ENCODE peak calls at places on chromosomes 1 and 21, in seven cellular contexts. K is epithelial cell of esophagus, O is IMR-90, G is PC-3, J is mesothelial cell of epicardium, W is coronary artery, Q is fibroblast of the aortic adventitia. A is an unnamed sample.

GRCh38 chr1:151846686-151847227 is 6.8 kb downstream of the THEM5 start:
- DNase-seq in K (no peak), O (no peak), G (no peak), J (no peak), W (no peak), Q (no peak), A (no peak)

GRCh38 chr21:33892853-33893252 is 22.8 kb downstream of the ATP5PO start:
- DNase-seq in K (no peak), O (no peak), G (no peak), J (no peak), W (no peak), Q (no peak), A (no peak)

GRCh38 chr1:85411567-85412312 is 53.2 kb downstream of the DDAH1 start:
- DNase-seq in K (no peak), O (no peak), G (no peak), J (no peak), W (no peak), Q (peak), A (no peak)

GRCh38 chr1:87393437-87394085 is 64.9 kb downstream of the LMO4 start:
- DNase-seq in K (no peak), O (no peak), G (no peak), J (no peak), W (no peak), Q (no peak), A (no peak)

GRCh38 chr1:116483481-116484309 is 87.1 kb downstream of the CD58 start:
- DNase-seq in K (no peak), O (peak), G (no peak), J (no peak), W (no peak), Q (peak), A (no peak)

GRCh38 chr1:231931846-231932454 is 305.4 kb downstream of the DISC1 start:
- DNase-seq in K (no peak), O (no peak), G (peak), J (no peak), W (no peak), Q (no peak), A (no peak)

GRCh38 chr1:27342778-27343638 is 1.2 kb downstream of the SYTL1 start:
- DNase-seq in K (peak), O (no peak), G (peak), J (no peak), W (no peak), Q (no peak), A (no peak)

GRCh38 chr21:20353351-20353750 is 644.9 kb upstream of the NCAM2 start:
- DNase-seq in K (peak), O (no peak), G (peak), J (no peak), W (no peak), Q (no peak), A (no peak)

GRCh38 chr1:72186733-72187307 is 95.5 kb downstream of the NEGR1 start:
- DNase-seq in K (peak), O (peak), G (peak), J (no peak), W (no peak), Q (peak), A (no peak)

GRCh38 chr1:218521414-218522169 is 176.5 kb downstream of the TGFB2 start:
- DNase-seq in K (peak), O (peak), G (peak), J (no peak), W (no peak), Q (peak), A (no peak)

GRCh38 chr1:243447342-243447741 is 191.5 kb downstream of the SDCCAG8 start:
- DNase-seq in K (peak), O (peak), G (peak), J (no peak), W (no peak), Q (peak), A (no peak)

GRCh38 chr1:34113887-34114286 is 51.1 kb downstream of the CSMD2 start:
- DNase-seq in K (peak), O (no peak), G (peak), J (no peak), W (no peak), Q (peak), A (no peak)

GRCh38 chr1:65179148-65179547 is 31.1 kb downstream of the AK4 start:
- DNase-seq in K (peak), O (no peak), G (peak), J (no peak), W (no peak), Q (no peak), A (no peak)

GRCh38 chr1:113380075-113380474 is 10.2 kb upstream of the MAGI3 start:
- DNase-seq in K (no peak), O (no peak), G (no peak), J (no peak), W (no peak), Q (no peak), A (no peak)

GRCh38 chr1:4380564-4381168 is 273.7 kb upstream of the AJAP1 start:
- DNase-seq in K (peak), O (no peak), G (no peak), J (no peak), W (no peak), Q (no peak), A (no peak)

GRCh38 chr1:3483380-3483779 is 28.9 kb downstream of the ARHGEF16 start:
- DNase-seq in K (no peak), O (no peak), G (no peak), J (no peak), W (no peak), Q (no peak), A (no peak)

GRCh38 chr1:39105841-39106765 is 80.0 kb downstream of the NDUFS5 start:
- DNase-seq in K (peak), O (no peak), G (peak), J (no peak), W (peak), Q (peak), A (no peak)

GRCh38 chr1:228513244-228513900 is 26.2 kb downstream of the RNF187 start:
- DNase-seq in K (no peak), O (no peak), G (no peak), J (no peak), W (peak), Q (no peak), A (no peak)

GRCh38 chr1:33762962-33763361 is 100.9 kb upstream of the HMGB4 start:
- DNase-seq in K (no peak), O (no peak), G (no peak), J (no peak), W (peak), Q (peak), A (no peak)

GRCh38 chr1:150168960-150169565 is 19.3 kb downstream of the PLEKHO1 start:
- DNase-seq in K (peak), O (peak), G (peak), J (peak), W (no peak), Q (peak), A (peak)

GRCh38 chr21:42784896-42785451 is 94.4 kb downstream of the WDR4 start:
- DNase-seq in K (no peak), O (no peak), G (no peak), J (no peak), W (no peak), Q (no peak), A (no peak)

GRCh38 chr1:60828944-60829343 is 253.4 kb upstream of the NFIA start:
- DNase-seq in K (no peak), O (no peak), G (no peak), J (no peak), W (no peak), Q (no peak), A (no peak)

GRCh38 chr1:74652711-74653131 is 20.9 kb downstream of the ERICH3 start:
- DNase-seq in K (peak), O (peak), G (peak), J (no peak), W (no peak), Q (peak), A (no peak)

GRCh38 chr1:116412898-116413297 is 39.9 kb downstream of the ATP1A1 start:
- DNase-seq in K (no peak), O (no peak), G (no peak), J (no peak), W (no peak), Q (no peak), A (no peak)

GRCh38 chr1:924619-925323 is 1.0 kb downstream of the SAMD11 start:
- DNase-seq in K (peak), O (peak), G (peak), J (no peak), W (no peak), Q (peak), A (no peak)

GRCh38 chr1:106398391-106398790 is 658.1 kb upstream of the PRMT6 start:
- DNase-seq in K (no peak), O (no peak), G (no peak), J (no peak), W (no peak), Q (no peak), A (no peak)

GRCh38 chr1:20366766-20367602 is 76.3 kb downstream of the VWA5B1 start:
- DNase-seq in K (peak), O (peak), G (peak), J (no peak), W (no peak), Q (peak), A (peak)

GRCh38 chr1:155001688-155002474 is 721 bp upstream of the ZBTB7B start:
- DNase-seq in K (peak), O (peak), G (peak), J (peak), W (peak), Q (peak), A (peak)

GRCh38 chr21:42706765-42707164 is 53.3 kb downstream of the PDE9A start:
- DNase-seq in K (no peak), O (no peak), G (no peak), J (no peak), W (no peak), Q (no peak), A (no peak)

GRCh38 chr1:153548722-153549695 is at the start of gene S100A3:
- DNase-seq in K (peak), O (peak), G (peak), J (no peak), W (peak), Q (peak), A (no peak)

GRCh38 chr1:9835404-9835757 is 11.6 kb upstream of the CLSTN1 start:
- DNase-seq in K (no peak), O (no peak), G (no peak), J (no peak), W (no peak), Q (no peak), A (no peak)

GRCh38 chr1:3453203-3453761 is 1.2 kb upstream of the ARHGEF16 start:
- DNase-seq in K (peak), O (peak), G (peak), J (peak), W (peak), Q (peak), A (peak)

GRCh38 chr1:45340816-45341215 is 576 bp upstream of the MUTYH start:
- DNase-seq in K (no peak), O (no peak), G (no peak), J (no peak), W (no peak), Q (peak), A (no peak)

GRCh38 chr1:55848906-55849305 is 633.7 kb upstream of the USP24 start:
- DNase-seq in K (peak), O (peak), G (peak), J (no peak), W (no peak), Q (peak), A (no peak)

GRCh38 chr1:95496792-95497191 is 262.8 kb downstream of the RWDD3 start:
- DNase-seq in K (peak), O (no peak), G (no peak), J (no peak), W (no peak), Q (no peak), A (no peak)

GRCh38 chr1:30719406-30720270 is 3.7 kb downstream of the MATN1 start:
- DNase-seq in K (peak), O (peak), G (peak), J (no peak), W (peak), Q (peak), A (no peak)

GRCh38 chr1:56456426-56457101 is 122.8 kb downstream of the PLPP3 start:
- DNase-seq in K (peak), O (peak), G (peak), J (no peak), W (no peak), Q (peak), A (no peak)

GRCh38 chr1:156664949-156665411 is 12.2 kb downstream of the NES start:
- DNase-seq in K (no peak), O (no peak), G (no peak), J (no peak), W (no peak), Q (no peak), A (no peak)

GRCh38 chr21:14533555-14534400 is 12.3 kb downstream of the SAMSN1 start:
- DNase-seq in K (peak), O (no peak), G (peak), J (no peak), W (no peak), Q (peak), A (no peak)

GRCh38 chr1:50964863-50965262 is 4.8 kb upstream of the FAF1 start:
- DNase-seq in K (no peak), O (no peak), G (no peak), J (no peak), W (no peak), Q (no peak), A (no peak)

GRCh38 chr1:50955116-50955515 is 5.0 kb downstream of the FAF1 start:
- DNase-seq in K (no peak), O (no peak), G (no peak), J (no peak), W (no peak), Q (no peak), A (no peak)

GRCh38 chr1:50959303-50959912 is 659 bp downstream of the FAF1 start:
- DNase-seq in K (peak), O (peak), G (peak), J (no peak), W (no peak), Q (peak), A (no peak)

DNA sequence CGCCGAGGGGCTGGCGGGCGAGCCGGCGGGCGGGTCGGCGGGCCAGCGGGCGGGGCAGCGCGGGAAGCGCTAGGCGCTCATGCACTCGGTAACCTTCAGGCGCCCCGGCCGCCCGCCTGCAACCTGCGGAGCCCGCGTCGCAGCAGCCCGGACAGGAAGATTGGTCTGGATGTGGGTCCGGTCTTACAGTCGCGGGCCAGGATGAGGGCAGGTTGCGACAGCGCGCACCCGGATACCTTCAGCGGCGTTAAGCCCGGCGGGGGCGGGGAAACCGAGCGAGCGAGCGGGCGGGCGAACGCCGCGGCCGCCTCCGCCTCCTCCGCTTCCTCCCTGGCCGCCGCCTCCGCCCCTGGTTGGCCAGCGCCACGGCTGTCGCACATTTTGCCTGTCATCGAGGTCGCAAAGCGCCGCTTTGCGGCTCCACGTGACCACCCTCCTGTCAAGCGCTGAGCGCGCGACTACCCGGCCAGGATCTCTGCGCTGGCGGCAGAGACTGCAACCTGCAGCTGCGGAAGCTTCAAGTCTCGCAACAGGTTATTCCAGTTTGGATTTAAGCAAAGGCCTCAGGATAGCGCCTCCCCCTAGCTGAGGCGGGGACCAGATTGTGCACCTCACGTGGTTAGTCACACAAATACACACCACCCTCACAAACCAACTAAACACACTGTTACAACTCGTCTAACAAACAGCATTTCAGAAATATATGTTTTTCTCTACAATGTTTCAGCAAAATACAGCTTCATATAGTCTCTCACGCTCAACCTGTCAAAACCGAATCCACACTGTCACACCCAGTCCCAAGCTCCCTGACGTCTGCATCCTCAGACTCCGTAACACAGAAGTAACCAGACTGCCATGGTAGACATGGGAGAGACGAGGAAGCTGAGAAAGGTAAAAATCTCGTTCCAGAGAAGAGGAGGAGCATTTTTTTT is at the start of gene FAF1:
- DNase-seq in K (peak), O (peak), G (peak), J (peak), W (peak), Q (peak), A (peak)
- TF ChIP-seq CTCF in K (peak), O (peak), G (peak), J (no peak), W (no peak), Q (peak), A (peak)

DNA sequence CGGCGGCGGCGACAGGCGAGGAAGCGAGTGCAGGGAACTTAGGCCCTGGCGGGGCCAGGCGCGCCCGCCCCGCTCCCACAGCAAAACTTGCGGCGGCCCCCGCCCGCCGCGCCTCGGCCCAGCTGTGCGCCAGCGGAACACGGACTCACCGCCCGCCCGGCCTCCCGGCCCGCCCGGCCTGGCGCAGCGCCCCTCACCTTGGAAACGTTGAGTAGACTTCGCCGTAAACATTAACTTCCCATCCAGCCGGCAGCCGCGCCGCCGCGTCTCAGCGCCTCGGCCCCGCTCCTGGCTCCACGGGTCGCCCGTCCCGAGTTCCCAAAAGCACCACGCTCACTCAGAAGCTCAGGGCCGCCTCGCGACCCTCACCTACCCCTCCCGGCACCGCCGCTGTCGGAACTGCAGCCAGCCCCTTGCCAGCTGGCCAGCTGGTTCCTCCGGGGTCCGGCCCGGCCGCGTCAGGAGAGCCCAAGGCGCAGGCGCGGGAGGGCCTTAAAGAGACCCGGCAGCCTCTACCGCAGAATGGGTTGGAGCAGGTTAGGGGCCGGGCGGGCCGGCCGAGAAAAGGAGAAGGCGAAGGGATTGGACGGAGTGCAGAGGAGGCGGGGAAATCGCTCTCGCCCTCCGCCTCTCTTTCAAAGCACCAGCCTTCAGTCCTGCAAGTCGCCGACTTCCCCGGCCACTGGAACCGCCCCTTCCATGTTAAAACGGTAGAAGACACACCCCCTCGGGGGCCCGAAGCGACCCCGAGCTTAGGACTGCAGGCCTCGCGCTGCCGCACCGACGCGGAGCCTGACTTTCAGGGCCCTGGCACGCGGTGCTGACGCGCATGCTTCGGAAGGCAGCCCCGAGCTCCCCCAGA is at the start of gene EVI5:
- DNase-seq in K (peak), O (peak), G (peak), J (peak), W (peak), Q (peak), A (peak)
- TF ChIP-seq CTCF in K (peak), O (no peak), G (no peak), J (no peak), W (no peak), Q (peak), A (peak)

GRCh38 chr1:240582953-240583352 is 29.0 kb downstream of the GREM2 start:
- DNase-seq in K (no peak), O (peak), G (no peak), J (no peak), W (no peak), Q (peak), A (no peak)
- TF ChIP-seq CTCF in K (no peak), O (no peak), G (no peak), J (no peak), W (no peak), Q (no peak), A (no peak)

GRCh38 chr1:236469466-236469865 is 54.3 kb upstream of the LGALS8 start:
- DNase-seq in K (no peak), O (no peak), G (no peak), J (no peak), W (no peak), Q (no peak), A (no peak)
- TF ChIP-seq CTCF in K (no peak), O (no peak), G (no peak), J (no peak), W (no peak), Q (no peak), A (no peak)

DNA sequence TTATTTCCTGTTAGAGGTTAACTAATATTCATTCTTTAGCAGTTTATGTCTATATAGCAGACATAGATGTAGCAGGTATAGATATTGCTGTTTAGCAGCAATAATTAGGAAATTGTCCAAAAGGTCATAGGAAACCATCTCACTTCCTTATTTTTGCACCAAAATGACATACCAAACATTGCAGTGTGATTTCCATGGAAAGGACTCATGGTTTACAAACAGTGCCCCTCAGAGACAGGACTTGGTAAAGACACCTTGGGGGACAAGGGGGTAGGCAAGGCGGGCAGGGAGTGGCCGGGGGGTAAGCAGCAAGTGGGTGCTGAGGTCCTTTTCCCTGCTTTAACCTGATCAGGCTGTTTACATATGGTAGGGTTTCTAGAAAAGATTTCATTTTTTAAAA is 30.5 kb downstream of the BATF3 start:
- DNase-seq in K (no peak), O (peak), G (peak), J (no peak), W (peak), Q (no peak), A (no peak)
- TF ChIP-seq CTCF in K (no peak), O (peak), G (peak), J (no peak), W (no peak), Q (peak), A (peak)

DNA sequence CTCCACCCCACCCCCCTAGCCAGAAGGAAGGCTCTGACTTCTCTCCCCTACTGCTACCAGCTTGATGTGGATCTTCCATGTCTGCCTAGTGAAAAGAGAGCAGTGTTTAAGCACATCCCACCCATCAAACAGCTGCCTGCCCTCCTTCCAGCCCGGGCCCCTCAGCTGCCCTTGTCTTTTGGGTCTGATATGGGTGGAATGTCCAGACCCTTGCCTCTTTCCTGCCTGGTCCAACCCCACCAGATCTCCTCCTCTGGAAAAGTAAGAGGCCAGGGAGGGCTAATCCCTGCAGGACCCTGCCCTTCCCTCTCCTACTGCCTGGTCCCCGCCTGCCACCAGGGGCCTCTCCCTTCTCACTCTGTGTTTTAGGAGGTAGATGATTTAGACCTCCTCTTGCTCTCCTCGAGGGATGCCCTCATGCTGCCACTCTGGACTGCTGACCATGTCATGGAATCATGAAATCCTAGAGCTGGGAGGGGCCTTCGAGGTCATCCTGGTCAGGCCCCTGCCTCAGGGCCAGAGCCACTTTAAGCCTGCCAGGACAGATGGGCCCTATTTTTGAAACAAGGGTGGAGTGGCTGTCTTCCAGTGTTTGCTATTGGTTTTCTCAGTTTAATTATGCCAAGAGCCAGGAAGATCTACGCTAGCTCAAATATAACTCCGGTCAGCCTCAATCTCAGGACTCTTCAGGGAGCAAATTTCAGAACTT is 15.8 kb upstream of the HSPG2 start:
- DNase-seq in K (no peak), O (no peak), G (no peak), J (no peak), W (no peak), Q (no peak), A (no peak)
- TF ChIP-seq CTCF in K (no peak), O (no peak), G (no peak), J (no peak), W (no peak), Q (no peak), A (peak)

A was measured in progenitor cell of endocrine pancreas.